ENCODE peak calls at places on chromosomes 12 and 14, in seven cellular contexts. One of them, this sample, is unnamed.
A peak's percentile ranks its signal among the peaks of the same experiment; 100 is the strongest.

GRCh38 chr12:109304485-109304884 is 4.6 kb downstream of the FOXN4 start:
- DNase-seq in adipocyte: no peak
- DNase-seq in H1: no peak
- DNase-seq in fibroblast of lung: no peak
- DNase-seq in HCT116: no peak
- DNase-seq in cardiac muscle cell: no peak
- DNase-seq in left ventricle myocardium inferior: no peak
- DNase-seq in this sample: no peak

GRCh38 chr14:73749706-73750105 is 35.5 kb upstream of the PNMA1 start:
- DNase-seq in H1: no peak
- DNase-seq in left ventricle myocardium inferior: no peak
- DNase-seq in adipocyte: peak; percentile 25
- DNase-seq in HCT116: no peak
- DNase-seq in fibroblast of lung: no peak
- DNase-seq in cardiac muscle cell: no peak
- DNase-seq in this sample: no peak

GRCh38 chr12:47731723-47732122 is 6.4 kb upstream of the ENDOU start:
- DNase-seq in HCT116: no peak
- DNase-seq in H1: no peak
- DNase-seq in adipocyte: no peak
- DNase-seq in left ventricle myocardium inferior: no peak
- DNase-seq in fibroblast of lung: no peak
- DNase-seq in cardiac muscle cell: no peak
- DNase-seq in this sample: no peak

GRCh38 chr12:2649201-2650030 is 145.4 kb upstream of the FKBP4 start:
- DNase-seq in fibroblast of lung: peak; percentile 3
- DNase-seq in H1: no peak
- DNase-seq in adipocyte: peak; percentile 62
- DNase-seq in cardiac muscle cell: no peak
- DNase-seq in HCT116: no peak
- DNase-seq in left ventricle myocardium inferior: no peak
- DNase-seq in this sample: no peak

GRCh38 chr12:113060336-113060960 is 3.9 kb downstream of the DTX1 start:
- DNase-seq in left ventricle myocardium inferior: no peak
- DNase-seq in H1: no peak
- DNase-seq in HCT116: no peak
- DNase-seq in adipocyte: no peak
- DNase-seq in fibroblast of lung: no peak
- DNase-seq in cardiac muscle cell: no peak
- DNase-seq in this sample: no peak

GRCh38 chr12:103858953-103859601 is 18.0 kb upstream of the NT5DC3 start:
- DNase-seq in adipocyte: peak; percentile 93
- DNase-seq in cardiac muscle cell: no peak
- DNase-seq in fibroblast of lung: peak; percentile 97
- DNase-seq in H1: no peak
- DNase-seq in HCT116: peak; percentile 77
- DNase-seq in left ventricle myocardium inferior: peak; percentile 38
- DNase-seq in this sample: no peak

GRCh38 chr12:51884676-51885229 is 3.1 kb upstream of the ANKRD33 start:
- DNase-seq in adipocyte: no peak
- DNase-seq in fibroblast of lung: peak; percentile 41
- DNase-seq in H1: no peak
- DNase-seq in left ventricle myocardium inferior: no peak
- DNase-seq in cardiac muscle cell: no peak
- DNase-seq in HCT116: peak; percentile 31
- DNase-seq in this sample: no peak

GRCh38 chr12:54853933-54854538 is at the start of gene MUCL1:
- DNase-seq in left ventricle myocardium inferior: no peak
- DNase-seq in HCT116: peak; percentile 62
- DNase-seq in cardiac muscle cell: peak; percentile 65
- DNase-seq in H1: peak; percentile 49
- DNase-seq in adipocyte: peak; percentile 71
- DNase-seq in fibroblast of lung: peak; percentile 72
- DNase-seq in this sample: peak; percentile 76

GRCh38 chr14:101934751-101935150 is 29.6 kb upstream of the DYNC1H1 start:
- DNase-seq in H1: no peak
- DNase-seq in fibroblast of lung: no peak
- DNase-seq in HCT116: no peak
- DNase-seq in cardiac muscle cell: no peak
- DNase-seq in left ventricle myocardium inferior: no peak
- DNase-seq in adipocyte: no peak
- DNase-seq in this sample: no peak

GRCh38 chr14:62897057-62897456 is 148.2 kb downstream of the KCNH5 start:
- DNase-seq in fibroblast of lung: no peak
- DNase-seq in adipocyte: peak; percentile 38
- DNase-seq in left ventricle myocardium inferior: no peak
- DNase-seq in HCT116: no peak
- DNase-seq in H1: no peak
- DNase-seq in cardiac muscle cell: no peak
- DNase-seq in this sample: no peak

GRCh38 chr12:62601765-62602444 is 135.3 kb downstream of the MON2 start:
- DNase-seq in left ventricle myocardium inferior: no peak
- DNase-seq in cardiac muscle cell: no peak
- DNase-seq in adipocyte: no peak
- DNase-seq in fibroblast of lung: peak; percentile 5
- DNase-seq in H1: no peak
- DNase-seq in HCT116: no peak
- DNase-seq in this sample: no peak

GRCh38 chr14:53331247-53331646 is 178.1 kb upstream of the DDHD1 start:
- DNase-seq in HCT116: no peak
- DNase-seq in left ventricle myocardium inferior: no peak
- DNase-seq in fibroblast of lung: peak; percentile 60
- DNase-seq in H1: no peak
- DNase-seq in cardiac muscle cell: no peak
- DNase-seq in adipocyte: peak; percentile 12
- DNase-seq in this sample: no peak

GRCh38 chr14:92922883-92923743 is at the start of gene CHGA:
- DNase-seq in cardiac muscle cell: peak; percentile 91
- DNase-seq in HCT116: no peak
- DNase-seq in left ventricle myocardium inferior: peak; percentile 55
- DNase-seq in H1: peak; percentile 31
- DNase-seq in fibroblast of lung: peak; percentile 35
- DNase-seq in adipocyte: peak; percentile 66
- DNase-seq in this sample: peak; percentile 92

GRCh38 chr14:42804146-42804545 is 1197.5 kb downstream of the LRFN5 start:
- DNase-seq in adipocyte: no peak
- DNase-seq in fibroblast of lung: no peak
- DNase-seq in HCT116: no peak
- DNase-seq in H1: no peak
- DNase-seq in cardiac muscle cell: no peak
- DNase-seq in left ventricle myocardium inferior: no peak
- DNase-seq in this sample: no peak

GRCh38 chr14:50301914-50302313 is 10.1 kb downstream of the L2HGDH start:
- DNase-seq in HCT116: no peak
- DNase-seq in adipocyte: no peak
- DNase-seq in H1: no peak
- DNase-seq in fibroblast of lung: no peak
- DNase-seq in cardiac muscle cell: no peak
- DNase-seq in left ventricle myocardium inferior: no peak
- DNase-seq in this sample: no peak

GRCh38 chr14:106841701-106842100 is 1315.3 kb downstream of the TMEM121 start:
- DNase-seq in cardiac muscle cell: no peak
- DNase-seq in fibroblast of lung: no peak
- DNase-seq in left ventricle myocardium inferior: no peak
- DNase-seq in adipocyte: peak; percentile 7
- DNase-seq in H1: no peak
- DNase-seq in HCT116: no peak
- DNase-seq in this sample: no peak

GRCh38 chr14:60968671-60969070 is 12.2 kb downstream of the TRMT5 start:
- DNase-seq in left ventricle myocardium inferior: no peak
- DNase-seq in adipocyte: no peak
- DNase-seq in HCT116: no peak
- DNase-seq in cardiac muscle cell: no peak
- DNase-seq in H1: no peak
- DNase-seq in fibroblast of lung: no peak
- DNase-seq in this sample: no peak

GRCh38 chr12:21906919-21907642 is 34.1 kb downstream of the ABCC9 start:
- DNase-seq in HCT116: no peak
- DNase-seq in H1: no peak
- DNase-seq in cardiac muscle cell: no peak
- DNase-seq in adipocyte: peak; percentile 29
- DNase-seq in left ventricle myocardium inferior: no peak
- DNase-seq in fibroblast of lung: no peak
- DNase-seq in this sample: no peak

GRCh38 chr12:26286186-26286585 is 90.8 kb downstream of the SSPN start:
- DNase-seq in fibroblast of lung: no peak
- DNase-seq in left ventricle myocardium inferior: no peak
- DNase-seq in HCT116: no peak
- DNase-seq in adipocyte: no peak
- DNase-seq in cardiac muscle cell: no peak
- DNase-seq in H1: no peak
- DNase-seq in this sample: no peak

GRCh38 chr12:124836759-124837158 is 26.9 kb downstream of the SCARB1 start:
- DNase-seq in H1: no peak
- DNase-seq in fibroblast of lung: no peak
- DNase-seq in left ventricle myocardium inferior: no peak
- DNase-seq in HCT116: no peak
- DNase-seq in adipocyte: no peak
- DNase-seq in cardiac muscle cell: no peak
- DNase-seq in this sample: no peak

GRCh38 chr14:103134405-103134804 is 11.1 kb downstream of the TNFAIP2 start:
- DNase-seq in left ventricle myocardium inferior: no peak
- DNase-seq in H1: no peak
- DNase-seq in fibroblast of lung: no peak
- DNase-seq in HCT116: no peak
- DNase-seq in cardiac muscle cell: no peak
- DNase-seq in adipocyte: no peak
- DNase-seq in this sample: no peak

GRCh38 chr14:66746316-66747006 is 238.5 kb downstream of the GPHN start:
- DNase-seq in H1: no peak
- DNase-seq in HCT116: peak; percentile 57
- DNase-seq in cardiac muscle cell: peak; percentile 57
- DNase-seq in adipocyte: peak; percentile 70
- DNase-seq in fibroblast of lung: peak; percentile 71
- DNase-seq in left ventricle myocardium inferior: no peak
- DNase-seq in this sample: peak; percentile 39

GRCh38 chr12:82648510-82648909 is 38.2 kb upstream of the TMTC2 start:
- DNase-seq in cardiac muscle cell: no peak
- DNase-seq in H1: no peak
- DNase-seq in left ventricle myocardium inferior: no peak
- DNase-seq in fibroblast of lung: no peak
- DNase-seq in HCT116: no peak
- DNase-seq in adipocyte: no peak
- DNase-seq in this sample: no peak

GRCh38 chr12:114221976-114222630 is 183.8 kb downstream of the TBX5 start:
- DNase-seq in adipocyte: no peak
- DNase-seq in left ventricle myocardium inferior: no peak
- DNase-seq in H1: no peak
- DNase-seq in cardiac muscle cell: no peak
- DNase-seq in fibroblast of lung: no peak
- DNase-seq in HCT116: no peak
- DNase-seq in this sample: no peak

GRCh38 chr14:65095633-65096205 is 6.6 kb downstream of the MAX start:
- DNase-seq in fibroblast of lung: peak; percentile 88
- DNase-seq in left ventricle myocardium inferior: peak; percentile 62
- DNase-seq in adipocyte: peak; percentile 87
- DNase-seq in H1: no peak
- DNase-seq in cardiac muscle cell: no peak
- DNase-seq in HCT116: no peak
- DNase-seq in this sample: no peak

GRCh38 chr14:24422694-24423531 is 6.6 kb downstream of the CBLN3 start:
- DNase-seq in HCT116: no peak
- DNase-seq in cardiac muscle cell: no peak
- DNase-seq in adipocyte: no peak
- DNase-seq in H1: no peak
- DNase-seq in left ventricle myocardium inferior: no peak
- DNase-seq in fibroblast of lung: no peak
- DNase-seq in this sample: no peak

GRCh38 chr14:65336191-65336591 is 76.3 kb upstream of the FUT8 start:
- DNase-seq in fibroblast of lung: peak; percentile 41
- DNase-seq in H1: no peak
- DNase-seq in cardiac muscle cell: no peak
- DNase-seq in adipocyte: peak; percentile 78
- DNase-seq in left ventricle myocardium inferior: no peak
- DNase-seq in HCT116: no peak
- DNase-seq in this sample: no peak

DNA sequence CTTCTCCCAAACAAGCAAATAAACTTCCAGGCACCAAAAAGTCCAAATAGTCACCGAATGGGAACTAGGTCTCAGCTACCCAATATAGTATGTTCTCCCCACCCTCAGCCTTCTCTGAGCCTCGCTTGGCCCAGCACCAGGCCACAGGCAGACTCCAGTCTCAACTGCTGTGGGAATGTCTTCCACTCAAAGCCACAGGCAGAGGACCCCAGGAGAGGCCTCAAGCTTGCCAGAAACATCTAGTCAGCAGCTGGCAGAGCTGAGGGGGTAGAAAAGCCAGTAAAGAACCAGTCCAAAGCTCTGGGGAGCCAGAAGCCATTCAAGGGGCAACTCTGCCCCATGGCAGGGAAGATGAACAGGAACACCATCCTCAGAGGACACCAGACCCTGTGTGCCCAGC is 41.8 kb downstream of the FMNL3 start:
- DNase-seq in fibroblast of lung: no peak
- DNase-seq in adipocyte: no peak
- DNase-seq in H1: no peak
- DNase-seq in left ventricle myocardium inferior: no peak
- DNase-seq in cardiac muscle cell: no peak
- DNase-seq in HCT116: no peak
- DNase-seq in this sample: no peak
- H3K4me1 ChIP-seq in fibroblast of lung: peaks cover 11% of the 10 kb centered on the region
- H3K4me1 ChIP-seq in adipocyte: peaks cover 35% of the 10 kb centered on the region
- H3K4me1 ChIP-seq in H1: peaks cover 3% of the 10 kb centered on the region
- H3K4me1 ChIP-seq in left ventricle myocardium inferior: peaks cover 83% of the 10 kb centered on the region
- H3K4me1 ChIP-seq in cardiac muscle cell: peaks cover 20% of the 10 kb centered on the region
- H3K4me1 ChIP-seq in HCT116: no peaks in the 10 kb centered on the region
- H3K4me1 ChIP-seq in this sample: no peaks in the 10 kb centered on the region

GRCh38 chr12:6219980-6220379 is 19.8 kb downstream of the CD9 start:
- DNase-seq in fibroblast of lung: no peak
- DNase-seq in HCT116: no peak
- DNase-seq in H1: no peak
- DNase-seq in adipocyte: no peak
- DNase-seq in left ventricle myocardium inferior: no peak
- DNase-seq in cardiac muscle cell: no peak
- DNase-seq in this sample: no peak
- H3K4me1 ChIP-seq in fibroblast of lung: peaks cover 12% of the 10 kb centered on the region
- H3K4me1 ChIP-seq in HCT116: peaks cover 73% of the 10 kb centered on the region
- H3K4me1 ChIP-seq in H1: peaks cover 22% of the 10 kb centered on the region
- H3K4me1 ChIP-seq in adipocyte: peaks cover 11% of the 10 kb centered on the region
- H3K4me1 ChIP-seq in left ventricle myocardium inferior: peaks cover 99% of the 10 kb centered on the region
- H3K4me1 ChIP-seq in cardiac muscle cell: peaks cover 4% of the 10 kb centered on the region
- H3K4me1 ChIP-seq in this sample: peaks cover 20% of the 10 kb centered on the region

DNA sequence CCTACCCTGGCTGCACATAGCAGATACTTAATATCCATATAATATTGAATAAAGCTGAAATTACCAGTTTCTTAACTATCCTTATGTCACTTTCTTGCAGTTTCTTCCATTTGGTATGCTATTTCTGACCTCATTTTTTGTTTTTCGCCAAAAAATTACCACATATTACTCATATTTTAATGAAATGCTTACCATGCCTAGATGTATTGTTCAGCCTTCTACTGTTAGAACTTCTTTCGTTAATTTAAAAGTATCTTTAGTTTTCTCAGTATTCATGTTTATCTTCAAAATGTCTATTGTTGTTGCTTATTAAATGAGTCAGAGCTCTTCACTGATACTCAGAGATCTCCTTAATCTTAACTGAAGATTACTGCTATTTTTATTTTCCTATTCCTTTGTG is 20.5 kb downstream of the RAP1B start:
- DNase-seq in adipocyte: no peak
- DNase-seq in H1: no peak
- DNase-seq in cardiac muscle cell: no peak
- DNase-seq in HCT116: no peak
- DNase-seq in fibroblast of lung: no peak
- DNase-seq in left ventricle myocardium inferior: no peak
- DNase-seq in this sample: no peak
- H3K4me1 ChIP-seq in adipocyte: peaks cover 36% of the 10 kb centered on the region
- H3K4me1 ChIP-seq in H1: no peaks in the 10 kb centered on the region
- H3K4me1 ChIP-seq in cardiac muscle cell: peaks cover 17% of the 10 kb centered on the region
- H3K4me1 ChIP-seq in HCT116: no peaks in the 10 kb centered on the region
- H3K4me1 ChIP-seq in fibroblast of lung: peaks cover 4% of the 10 kb centered on the region
- H3K4me1 ChIP-seq in left ventricle myocardium inferior: peaks cover 77% of the 10 kb centered on the region
- H3K4me1 ChIP-seq in this sample: peaks cover 10% of the 10 kb centered on the region

GRCh38 chr14:31941487-31941886 is 135.6 kb upstream of the ARHGAP5 start:
- DNase-seq in H1: no peak
- DNase-seq in left ventricle myocardium inferior: no peak
- DNase-seq in cardiac muscle cell: no peak
- DNase-seq in fibroblast of lung: no peak
- DNase-seq in HCT116: no peak
- DNase-seq in adipocyte: no peak
- DNase-seq in this sample: no peak
- H3K4me1 ChIP-seq in H1: no peaks in the 10 kb centered on the region
- H3K4me1 ChIP-seq in left ventricle myocardium inferior: peaks cover 28% of the 10 kb centered on the region
- H3K4me1 ChIP-seq in cardiac muscle cell: peaks cover 4% of the 10 kb centered on the region
- H3K4me1 ChIP-seq in fibroblast of lung: no peaks in the 10 kb centered on the region
- H3K4me1 ChIP-seq in HCT116: peaks cover 31% of the 10 kb centered on the region
- H3K4me1 ChIP-seq in adipocyte: no peaks in the 10 kb centered on the region
- H3K4me1 ChIP-seq in this sample: no peaks in the 10 kb centered on the region